ENCODE peak calls at places on chromosomes 3 and 15, in eight cellular contexts. F is transverse colon, R is HepG2, K is A549, O is suprapubic skin, U is tibial nerve, N is upper lobe of left lung, C is ovary. W is an unnamed sample.

GRCh38 chr3:160577551-160578195 is 12.3 kb upstream of the KPNA4 start:
- DNase-seq in N (no peak), F (no peak), K (peak), O (no peak), R (peak), U (no peak), C (no peak), W (no peak)

GRCh38 chr3:135997554-135998320 is 32.2 kb downstream of the PPP2R3A start:
- DNase-seq in R (no peak), C (no peak), U (no peak), N (no peak), F (no peak), K (no peak), O (no peak), W (no peak)

GRCh38 chr3:118128886-118129285 is 905.8 kb downstream of the IGSF11 start:
- DNase-seq in F (no peak), U (no peak), K (peak), N (no peak), R (no peak), O (no peak), C (no peak), W (no peak)

GRCh38 chr3:24678441-24678865 is 183.8 kb upstream of the THRB start:
- DNase-seq in N (no peak), R (no peak), C (no peak), O (no peak), U (no peak), K (no peak), F (peak), W (no peak)

GRCh38 chr15:89127054-89127702 is 38.9 kb downstream of the ABHD2 start:
- DNase-seq in N (no peak), C (no peak), O (no peak), U (no peak), F (no peak), K (peak), R (no peak), W (no peak)

GRCh38 chr15:27412413-27412812 is 441.4 kb downstream of the GABRG3 start:
- DNase-seq in C (no peak), U (no peak), R (no peak), K (peak), O (no peak), F (no peak), N (no peak), W (no peak)

GRCh38 chr3:143731776-143732175 is 116.5 kb downstream of the SLC9A9 start:
- DNase-seq in K (no peak), O (no peak), U (no peak), R (no peak), N (no peak), F (no peak), C (no peak), W (no peak)

GRCh38 chr15:57522148-57522547 is 69.6 kb upstream of the MYZAP start:
- DNase-seq in K (no peak), N (no peak), U (no peak), F (no peak), R (no peak), C (no peak), O (no peak), W (peak)

GRCh38 chr3:185716436-185717090 is 108.3 kb downstream of the IGF2BP2 start:
- DNase-seq in N (no peak), C (no peak), O (no peak), F (peak), R (no peak), K (no peak), U (no peak), W (no peak)

GRCh38 chr15:62853114-62853832 is 189.3 kb upstream of the TPM1 start:
- DNase-seq in F (no peak), C (no peak), N (no peak), K (peak), U (no peak), R (peak), O (no peak), W (no peak)

GRCh38 chr3:189597918-189598317 is 33.3 kb upstream of the TP63 start:
- DNase-seq in K (no peak), C (no peak), N (no peak), F (no peak), R (no peak), U (no peak), O (no peak), W (no peak)

GRCh38 chr3:8625991-8626390 is 18.6 kb downstream of the SSUH2 start:
- DNase-seq in O (no peak), R (no peak), C (no peak), K (no peak), F (no peak), U (no peak), N (no peak), W (no peak)

GRCh38 chr3:102206506-102207145 is 228.2 kb upstream of the ZPLD1 start:
- DNase-seq in K (no peak), O (peak), R (no peak), U (peak), N (no peak), C (peak), F (peak), W (peak)

GRCh38 chr3:181464033-181464694 is 247.6 kb upstream of the SOX2 start:
- DNase-seq in K (no peak), R (no peak), U (no peak), F (no peak), C (no peak), N (no peak), O (no peak), W (no peak)

GRCh38 chr3:116179091-116179490 is 266.2 kb downstream of the LSAMP start:
- DNase-seq in R (no peak), U (no peak), O (no peak), C (no peak), F (no peak), K (no peak), N (no peak), W (no peak)

GRCh38 chr3:32355892-32356291 is 35.8 kb upstream of the CMTM7 start:
- DNase-seq in F (no peak), R (no peak), C (no peak), N (no peak), U (no peak), O (no peak), K (no peak), W (no peak)

GRCh38 chr3:151581046-151581445 is 120.2 kb upstream of the IGSF10 start:
- DNase-seq in F (no peak), O (no peak), N (no peak), K (no peak), U (no peak), C (no peak), R (no peak), W (no peak)

GRCh38 chr3:46929324-46929723 is 47.2 kb downstream of the CCDC12 start:
- DNase-seq in N (no peak), C (no peak), K (no peak), F (peak), R (no peak), O (peak), U (no peak), W (peak)

GRCh38 chr3:157355276-157355675 is 81.4 kb upstream of the PTX3 start:
- DNase-seq in F (no peak), C (no peak), K (no peak), U (no peak), O (no peak), R (no peak), N (no peak), W (no peak)

GRCh38 chr3:18556503-18556902 is 131.4 kb upstream of the SATB1 start:
- DNase-seq in C (no peak), K (no peak), F (no peak), O (no peak), N (no peak), R (no peak), U (no peak), W (no peak)

GRCh38 chr3:23810342-23811116 is 4.8 kb downstream of the UBE2E1 start:
- DNase-seq in O (peak), R (peak), U (peak), K (peak), C (peak), N (peak), F (peak), W (peak)

GRCh38 chr3:64677961-64678716 is 9.7 kb downstream of the ADAMTS9 start:
- DNase-seq in N (no peak), C (no peak), U (no peak), K (no peak), F (no peak), O (no peak), R (no peak), W (no peak)

GRCh38 chr15:95561463-95561862 is 769.0 kb upstream of the NR2F2 start:
- DNase-seq in K (no peak), R (no peak), N (no peak), O (no peak), C (no peak), F (no peak), U (no peak), W (no peak)

GRCh38 chr15:94026458-94026967 is 204.8 kb upstream of the MCTP2 start:
- DNase-seq in C (no peak), N (no peak), R (no peak), F (no peak), K (no peak), U (no peak), O (no peak), W (no peak)

GRCh38 chr3:46087871-46088270 is 60.6 kb upstream of the XCR1 start:
- DNase-seq in N (no peak), O (no peak), F (no peak), U (peak), R (no peak), C (no peak), K (peak), W (no peak)

GRCh38 chr15:98085003-98085639 is 124.6 kb downstream of the ARRDC4 start:
- DNase-seq in U (peak), N (no peak), C (peak), F (peak), R (peak), K (peak), O (no peak), W (peak)

GRCh38 chr3:182389041-182389815 is 404.1 kb upstream of the ATP11B start:
- DNase-seq in O (no peak), N (no peak), R (no peak), C (no peak), U (no peak), F (no peak), K (no peak), W (peak)

GRCh38 chr3:158711886-158712285 is 20.4 kb downstream of the RARRES1 start:
- DNase-seq in O (no peak), F (no peak), R (no peak), N (no peak), K (peak), C (no peak), U (no peak), W (no peak)

GRCh38 chr3:71721002-71721401 is 4.2 kb downstream of the EIF4E3 start:
- DNase-seq in R (no peak), U (no peak), O (no peak), F (no peak), C (no peak), N (no peak), K (no peak), W (no peak)

GRCh38 chr15:69385831-69386230 is 28.3 kb upstream of the KIF23 start:
- DNase-seq in O (no peak), U (no peak), C (no peak), K (no peak), N (no peak), R (no peak), F (no peak), W (no peak)

GRCh38 chr3:187878776-187879524 is 133.7 kb upstream of the BCL6 start:
- DNase-seq in C (no peak), F (no peak), U (no peak), R (no peak), O (no peak), N (no peak), K (no peak), W (no peak)

GRCh38 chr3:16808393-16809107 is 76.2 kb upstream of the PLCL2 start:
- DNase-seq in C (no peak), U (no peak), K (no peak), O (no peak), F (no peak), R (no peak), N (no peak), W (no peak)

GRCh38 chr3:184145120-184145524 is 10.0 kb downstream of the EIF2B5 start:
- DNase-seq in U (no peak), N (no peak), R (peak), C (peak), K (peak), O (no peak), F (peak), W (peak)
- TF ChIP-seq EP300 in U (no peak), N (no peak), R (no peak), C (no peak), K (no peak), O (no peak), F (no peak), W (no peak)

GRCh38 chr3:110966966-110967663 is 104.5 kb upstream of the NECTIN3 start:
- DNase-seq in C (no peak), F (no peak), N (no peak), O (no peak), R (no peak), U (no peak), K (no peak), W (no peak)
- TF ChIP-seq POLR2A in C (no peak), F (no peak), N (no peak), O (no peak), R (no peak), U (no peak), K (no peak), W (no peak)

DNA sequence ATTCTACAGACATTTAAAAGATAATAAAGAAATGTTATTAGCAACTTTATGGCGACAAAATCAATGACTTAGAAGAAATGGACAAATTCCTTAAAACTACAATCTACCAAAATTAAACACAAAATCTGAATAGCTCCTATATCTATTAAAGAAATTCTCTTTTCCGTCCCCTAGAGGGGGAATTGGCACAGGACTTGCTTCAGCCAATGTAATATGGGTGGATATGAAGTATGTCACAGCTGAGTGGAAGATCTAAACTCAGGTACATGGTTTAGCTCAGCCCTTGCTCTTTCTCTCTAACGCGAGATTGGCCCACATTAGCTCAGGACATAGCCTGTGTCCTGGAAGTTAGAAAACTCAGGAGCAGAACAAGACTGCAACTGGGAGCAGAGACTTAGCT is 79.3 kb downstream of the DNAH12 start:
- DNase-seq in O (no peak), K (peak), R (peak), U (no peak), N (no peak), C (no peak), F (no peak), W (no peak)
- TF ChIP-seq CTCF in O (no peak), K (no peak), R (no peak), U (no peak), N (no peak), C (no peak), F (no peak), W (no peak)

GRCh38 chr3:173403376-173403775 is 5.8 kb downstream of the NLGN1 start:
- DNase-seq in K (no peak), F (no peak), C (no peak), N (no peak), U (no peak), O (no peak), R (no peak), W (no peak)
- TF ChIP-seq EP300 in K (no peak), F (no peak), C (no peak), N (no peak), U (no peak), O (no peak), R (no peak), W (no peak)

GRCh38 chr3:49238274-49239127 is 38.5 kb downstream of the C3orf62 start:
- DNase-seq in N (no peak), O (peak), F (peak), U (peak), R (peak), C (peak), K (no peak), W (peak)
- TF ChIP-seq POLR2A in N (no peak), O (no peak), F (no peak), U (no peak), R (no peak), C (no peak), K (no peak), W (no peak)

GRCh38 chr3:86990734-86991481 is at the start of gene VGLL3:
- DNase-seq in R (no peak), K (peak), N (peak), U (peak), F (peak), C (peak), O (peak), W (peak)
- TF ChIP-seq CTCF in R (no peak), K (no peak), N (peak), U (peak), F (peak), C (no peak), O (no peak), W (no peak)

DNA sequence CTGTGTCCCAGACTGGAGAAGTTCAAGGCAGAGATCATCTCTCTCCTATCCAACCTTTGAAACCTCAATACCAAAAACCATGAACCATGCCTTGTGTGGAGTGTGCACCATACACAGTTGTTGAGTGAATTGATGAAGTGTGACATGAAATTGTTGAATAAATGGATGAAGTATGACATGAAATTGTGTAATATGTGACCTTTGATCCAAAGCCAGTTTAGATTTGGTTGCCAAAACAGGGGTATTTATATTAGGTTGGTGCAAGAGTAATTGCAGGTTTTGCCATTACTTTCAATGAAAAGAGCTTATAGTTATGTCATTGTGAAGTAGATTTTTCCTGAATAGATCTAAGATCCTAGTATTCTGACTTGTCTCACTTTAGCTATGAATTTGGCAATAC is 3.1 kb upstream of the MAGI1 start:
- DNase-seq in R (no peak), K (no peak), F (no peak), N (no peak), U (no peak), C (no peak), O (no peak), W (no peak)
- TF ChIP-seq EP300 in R (no peak), K (no peak), F (no peak), N (no peak), U (no peak), C (no peak), O (no peak), W (no peak)

GRCh38 chr3:194225988-194226663 is 90.2 kb downstream of the HES1 start:
- DNase-seq in F (no peak), O (no peak), R (no peak), C (no peak), K (no peak), N (no peak), U (no peak), W (no peak)
- TF ChIP-seq POLR2A in F (no peak), O (no peak), R (no peak), C (no peak), K (no peak), N (no peak), U (no peak), W (no peak)

DNA sequence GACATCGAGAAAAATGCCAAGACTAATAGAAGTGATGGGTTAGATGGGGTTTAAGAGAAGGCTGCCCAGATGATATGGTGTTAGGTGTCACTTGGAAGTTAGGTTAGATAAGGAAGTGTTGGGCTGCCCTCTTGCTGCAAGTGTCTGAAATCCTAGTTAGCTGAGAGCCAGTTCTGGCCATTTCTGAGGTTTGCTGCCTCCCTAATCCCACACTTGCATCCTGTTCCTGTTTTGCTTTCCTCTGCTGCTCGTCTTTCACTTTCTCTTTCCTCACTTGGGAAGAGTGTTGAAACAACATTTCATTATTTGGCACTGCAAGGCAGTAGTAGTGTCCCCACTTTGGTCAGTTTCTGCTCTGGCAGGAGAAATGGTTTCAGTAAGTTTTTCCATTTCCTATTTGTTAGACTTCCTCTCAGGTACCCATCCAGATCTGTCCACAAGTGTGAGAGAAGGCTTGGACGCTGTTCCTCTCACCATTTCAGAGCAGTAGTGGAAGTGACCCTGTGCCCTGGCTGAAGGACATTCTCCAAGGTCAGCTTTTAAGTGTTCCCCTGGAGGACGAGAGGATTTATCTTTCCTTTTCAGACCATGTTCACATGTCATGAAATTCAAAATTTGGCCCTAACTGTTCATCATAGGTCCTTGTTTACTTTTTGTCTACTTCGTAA is 93.3 kb downstream of the ADAMTSL3 start:
- DNase-seq in R (peak), C (peak), N (no peak), F (no peak), U (peak), K (peak), O (no peak), W (no peak)
- TF ChIP-seq CTCF in R (peak), C (no peak), N (no peak), F (no peak), U (peak), K (no peak), O (no peak), W (peak)

GRCh38 chr15:100658895-100659294 is 56.5 kb downstream of the ASB7 start:
- DNase-seq in F (no peak), C (no peak), K (no peak), R (no peak), O (no peak), U (no peak), N (no peak), W (no peak)
- TF ChIP-seq EP300 in F (no peak), C (no peak), K (no peak), R (no peak), O (no peak), U (no peak), N (no peak), W (no peak)

W was measured in stomach.